ENCODE peak calls at places on chromosomes 12 and 14, in six cellular contexts. One of them, this sample, is unnamed.

GRCh38 chr12:18723752-18724151 is 14.1 kb downstream of the PLCZ1 start:
- DNase-seq in mammary epithelial cell: peak; percentile 96
- DNase-seq in neuronal stem cell: no peak
- DNase-seq in CD8-positive, alpha-beta T cell: no peak
- DNase-seq in CD8-positive, alpha-beta memory T cell: no peak
- DNase-seq in pancreas: no peak
- DNase-seq in this sample: no peak

GRCh38 chr12:14554281-14555008 is 13.2 kb downstream of the PLBD1 start:
- DNase-seq in CD8-positive, alpha-beta memory T cell: no peak
- DNase-seq in mammary epithelial cell: peak; percentile 16
- DNase-seq in CD8-positive, alpha-beta T cell: no peak
- DNase-seq in pancreas: peak; percentile 71
- DNase-seq in neuronal stem cell: no peak
- DNase-seq in this sample: no peak

GRCh38 chr14:76267322-76268012 is 108.5 kb upstream of the ESRRB start:
- DNase-seq in mammary epithelial cell: no peak
- DNase-seq in CD8-positive, alpha-beta T cell: no peak
- DNase-seq in pancreas: peak; percentile 68
- DNase-seq in neuronal stem cell: no peak
- DNase-seq in CD8-positive, alpha-beta memory T cell: no peak
- DNase-seq in this sample: no peak

GRCh38 chr14:29584992-29585391 is 342.7 kb downstream of the PRKD1 start:
- DNase-seq in mammary epithelial cell: no peak
- DNase-seq in CD8-positive, alpha-beta memory T cell: no peak
- DNase-seq in neuronal stem cell: peak; percentile 30
- DNase-seq in pancreas: peak; percentile 41
- DNase-seq in CD8-positive, alpha-beta T cell: no peak
- DNase-seq in this sample: no peak

GRCh38 chr12:54759751-54760150 is 94.6 kb upstream of the MUCL1 start:
- DNase-seq in pancreas: no peak
- DNase-seq in CD8-positive, alpha-beta memory T cell: no peak
- DNase-seq in neuronal stem cell: peak; percentile 24
- DNase-seq in CD8-positive, alpha-beta T cell: no peak
- DNase-seq in mammary epithelial cell: peak; percentile 52
- DNase-seq in this sample: peak; percentile 66

GRCh38 chr14:94173471-94173884 is 644 bp upstream of the PPP4R4 start:
- DNase-seq in CD8-positive, alpha-beta memory T cell: no peak
- DNase-seq in CD8-positive, alpha-beta T cell: peak; percentile 58
- DNase-seq in pancreas: no peak
- DNase-seq in mammary epithelial cell: no peak
- DNase-seq in neuronal stem cell: no peak
- DNase-seq in this sample: no peak

GRCh38 chr14:32564591-32564990 is 235.5 kb downstream of the AKAP6 start:
- DNase-seq in neuronal stem cell: no peak
- DNase-seq in CD8-positive, alpha-beta memory T cell: no peak
- DNase-seq in CD8-positive, alpha-beta T cell: no peak
- DNase-seq in mammary epithelial cell: no peak
- DNase-seq in pancreas: no peak
- DNase-seq in this sample: no peak

GRCh38 chr14:101781240-101782061 is 19.9 kb downstream of the PPP2R5C start:
- DNase-seq in pancreas: no peak
- DNase-seq in CD8-positive, alpha-beta T cell: peak; percentile 62
- DNase-seq in CD8-positive, alpha-beta memory T cell: peak; percentile 35
- DNase-seq in neuronal stem cell: no peak
- DNase-seq in mammary epithelial cell: peak; percentile 32
- DNase-seq in this sample: no peak

GRCh38 chr12:68769941-68770340 is 24.0 kb downstream of the SLC35E3 start:
- DNase-seq in mammary epithelial cell: no peak
- DNase-seq in pancreas: no peak
- DNase-seq in CD8-positive, alpha-beta T cell: no peak
- DNase-seq in CD8-positive, alpha-beta memory T cell: no peak
- DNase-seq in neuronal stem cell: no peak
- DNase-seq in this sample: no peak

GRCh38 chr12:127400231-127400630 is 866.7 kb upstream of the TMEM132C start:
- DNase-seq in CD8-positive, alpha-beta T cell: no peak
- DNase-seq in neuronal stem cell: no peak
- DNase-seq in CD8-positive, alpha-beta memory T cell: no peak
- DNase-seq in pancreas: no peak
- DNase-seq in mammary epithelial cell: peak; percentile 10
- DNase-seq in this sample: no peak

GRCh38 chr12:33588082-33588712 is 148.6 kb upstream of the SYT10 start:
- DNase-seq in CD8-positive, alpha-beta memory T cell: no peak
- DNase-seq in mammary epithelial cell: peak; percentile 93
- DNase-seq in neuronal stem cell: peak; percentile 35
- DNase-seq in CD8-positive, alpha-beta T cell: no peak
- DNase-seq in pancreas: no peak
- DNase-seq in this sample: peak; percentile 62

GRCh38 chr12:120994589-120995337 is 16.4 kb downstream of the HNF1A start:
- DNase-seq in CD8-positive, alpha-beta memory T cell: no peak
- DNase-seq in mammary epithelial cell: peak; percentile 17
- DNase-seq in neuronal stem cell: no peak
- DNase-seq in pancreas: no peak
- DNase-seq in CD8-positive, alpha-beta T cell: no peak
- DNase-seq in this sample: no peak

GRCh38 chr12:52364061-52364460 is 3.2 kb downstream of the KRT85 start:
- DNase-seq in CD8-positive, alpha-beta memory T cell: no peak
- DNase-seq in pancreas: no peak
- DNase-seq in mammary epithelial cell: no peak
- DNase-seq in CD8-positive, alpha-beta T cell: no peak
- DNase-seq in neuronal stem cell: no peak
- DNase-seq in this sample: no peak

GRCh38 chr12:102513272-102513671 is 32.9 kb upstream of the IGF1 start:
- DNase-seq in neuronal stem cell: no peak
- DNase-seq in mammary epithelial cell: no peak
- DNase-seq in CD8-positive, alpha-beta T cell: no peak
- DNase-seq in CD8-positive, alpha-beta memory T cell: no peak
- DNase-seq in pancreas: no peak
- DNase-seq in this sample: peak; percentile 7

GRCh38 chr12:18752280-18752920 is 14.5 kb downstream of the CAPZA3 start:
- DNase-seq in mammary epithelial cell: no peak
- DNase-seq in pancreas: peak; percentile 5
- DNase-seq in neuronal stem cell: no peak
- DNase-seq in CD8-positive, alpha-beta memory T cell: no peak
- DNase-seq in CD8-positive, alpha-beta T cell: no peak
- DNase-seq in this sample: no peak

GRCh38 chr12:92973614-92974013 is 44.5 kb upstream of the EEA1 start:
- DNase-seq in CD8-positive, alpha-beta memory T cell: no peak
- DNase-seq in neuronal stem cell: no peak
- DNase-seq in mammary epithelial cell: peak; percentile 97
- DNase-seq in pancreas: no peak
- DNase-seq in CD8-positive, alpha-beta T cell: no peak
- DNase-seq in this sample: peak; percentile 73

GRCh38 chr12:89514751-89515150 is 9.8 kb downstream of the GALNT4 start:
- DNase-seq in CD8-positive, alpha-beta memory T cell: no peak
- DNase-seq in neuronal stem cell: no peak
- DNase-seq in mammary epithelial cell: no peak
- DNase-seq in CD8-positive, alpha-beta T cell: no peak
- DNase-seq in pancreas: no peak
- DNase-seq in this sample: peak; percentile 23

GRCh38 chr14:104697317-104697703 is 7.9 kb downstream of the INF2 start:
- DNase-seq in CD8-positive, alpha-beta memory T cell: no peak
- DNase-seq in mammary epithelial cell: no peak
- DNase-seq in pancreas: no peak
- DNase-seq in CD8-positive, alpha-beta T cell: no peak
- DNase-seq in neuronal stem cell: no peak
- DNase-seq in this sample: no peak
- H3K36me3 ChIP-seq in CD8-positive, alpha-beta memory T cell: no peaks in the 10 kb centered on the region
- H3K36me3 ChIP-seq in mammary epithelial cell: no peaks in the 10 kb centered on the region
- H3K36me3 ChIP-seq in pancreas: no peaks in the 10 kb centered on the region
- H3K36me3 ChIP-seq in CD8-positive, alpha-beta T cell: no peaks in the 10 kb centered on the region
- H3K36me3 ChIP-seq in neuronal stem cell: peaks cover 6% of the 10 kb centered on the region
- H3K36me3 ChIP-seq in this sample: no peaks in the 10 kb centered on the region

GRCh38 chr14:37045340-37046061 is 126.9 kb downstream of the SLC25A21 start:
- DNase-seq in neuronal stem cell: peak; percentile 6
- DNase-seq in mammary epithelial cell: no peak
- DNase-seq in CD8-positive, alpha-beta T cell: no peak
- DNase-seq in CD8-positive, alpha-beta memory T cell: no peak
- DNase-seq in pancreas: no peak
- DNase-seq in this sample: peak; percentile 27
- H3K36me3 ChIP-seq in neuronal stem cell: no peaks in the 10 kb centered on the region
- H3K36me3 ChIP-seq in mammary epithelial cell: no peaks in the 10 kb centered on the region
- H3K36me3 ChIP-seq in CD8-positive, alpha-beta T cell: no peaks in the 10 kb centered on the region
- H3K36me3 ChIP-seq in CD8-positive, alpha-beta memory T cell: no peaks in the 10 kb centered on the region
- H3K36me3 ChIP-seq in pancreas: no peaks in the 10 kb centered on the region
- H3K36me3 ChIP-seq in this sample: no peaks in the 10 kb centered on the region

GRCh38 chr12:109944975-109945374 is 44.9 kb downstream of the TCHP start:
- DNase-seq in CD8-positive, alpha-beta memory T cell: no peak
- DNase-seq in pancreas: no peak
- DNase-seq in mammary epithelial cell: no peak
- DNase-seq in CD8-positive, alpha-beta T cell: no peak
- DNase-seq in neuronal stem cell: peak; percentile 48
- DNase-seq in this sample: no peak
- H3K36me3 ChIP-seq in CD8-positive, alpha-beta memory T cell: peaks cover 19% of the 10 kb centered on the region
- H3K36me3 ChIP-seq in pancreas: peaks cover 5% of the 10 kb centered on the region
- H3K36me3 ChIP-seq in mammary epithelial cell: peaks cover 9% of the 10 kb centered on the region
- H3K36me3 ChIP-seq in CD8-positive, alpha-beta T cell: peaks cover 4% of the 10 kb centered on the region
- H3K36me3 ChIP-seq in neuronal stem cell: no peaks in the 10 kb centered on the region
- H3K36me3 ChIP-seq in this sample: no peaks in the 10 kb centered on the region

GRCh38 chr12:26918321-26919215 is 19.2 kb downstream of the INTS13 start:
- DNase-seq in CD8-positive, alpha-beta memory T cell: no peak
- DNase-seq in pancreas: no peak
- DNase-seq in CD8-positive, alpha-beta T cell: no peak
- DNase-seq in neuronal stem cell: no peak
- DNase-seq in mammary epithelial cell: no peak
- DNase-seq in this sample: no peak

GRCh38 chr12:26921886-26922285 is 15.9 kb downstream of the INTS13 start:
- DNase-seq in CD8-positive, alpha-beta T cell: no peak
- DNase-seq in pancreas: no peak
- DNase-seq in neuronal stem cell: no peak
- DNase-seq in CD8-positive, alpha-beta memory T cell: no peak
- DNase-seq in mammary epithelial cell: no peak
- DNase-seq in this sample: no peak

GRCh38 chr12:26919216-26919555 is 18.6 kb downstream of the INTS13 start:
- DNase-seq in CD8-positive, alpha-beta T cell: no peak
- DNase-seq in mammary epithelial cell: no peak
- DNase-seq in CD8-positive, alpha-beta memory T cell: no peak
- DNase-seq in pancreas: no peak
- DNase-seq in neuronal stem cell: no peak
- DNase-seq in this sample: no peak
- H3K36me3 ChIP-seq in CD8-positive, alpha-beta T cell: no peaks in the 10 kb centered on the region
- H3K36me3 ChIP-seq in mammary epithelial cell: peaks cover 32% of the 10 kb centered on the region
- H3K36me3 ChIP-seq in CD8-positive, alpha-beta memory T cell: peaks cover 12% of the 10 kb centered on the region
- H3K36me3 ChIP-seq in pancreas: peaks cover 4% of the 10 kb centered on the region
- H3K36me3 ChIP-seq in neuronal stem cell: peaks cover 8% of the 10 kb centered on the region
- H3K36me3 ChIP-seq in this sample: peaks cover 11% of the 10 kb centered on the region

GRCh38 chr14:89351364-89351957 is 65.6 kb downstream of the FOXN3 start:
- DNase-seq in neuronal stem cell: no peak
- DNase-seq in pancreas: peak; percentile 59
- DNase-seq in CD8-positive, alpha-beta T cell: peak; percentile 58
- DNase-seq in mammary epithelial cell: no peak
- DNase-seq in CD8-positive, alpha-beta memory T cell: peak; percentile 30
- DNase-seq in this sample: no peak

GRCh38 chr14:89348726-89349125 is 68.3 kb downstream of the FOXN3 start:
- DNase-seq in pancreas: no peak
- DNase-seq in CD8-positive, alpha-beta T cell: no peak
- DNase-seq in neuronal stem cell: no peak
- DNase-seq in mammary epithelial cell: no peak
- DNase-seq in CD8-positive, alpha-beta memory T cell: no peak
- DNase-seq in this sample: no peak

GRCh38 chr14:89347885-89348284 is 69.1 kb downstream of the FOXN3 start:
- DNase-seq in neuronal stem cell: no peak
- DNase-seq in CD8-positive, alpha-beta T cell: no peak
- DNase-seq in CD8-positive, alpha-beta memory T cell: no peak
- DNase-seq in mammary epithelial cell: no peak
- DNase-seq in pancreas: no peak
- DNase-seq in this sample: no peak

GRCh38 chr14:89351958-89352404 is 65.1 kb downstream of the FOXN3 start:
- DNase-seq in pancreas: no peak
- DNase-seq in mammary epithelial cell: no peak
- DNase-seq in neuronal stem cell: no peak
- DNase-seq in CD8-positive, alpha-beta T cell: no peak
- DNase-seq in CD8-positive, alpha-beta memory T cell: no peak
- DNase-seq in this sample: no peak

GRCh38 chr14:89349196-89350008 is 67.6 kb downstream of the FOXN3 start:
- DNase-seq in CD8-positive, alpha-beta T cell: no peak
- DNase-seq in mammary epithelial cell: no peak
- DNase-seq in pancreas: peak; percentile 82
- DNase-seq in CD8-positive, alpha-beta memory T cell: peak; percentile 13
- DNase-seq in neuronal stem cell: peak; percentile 76
- DNase-seq in this sample: no peak
- H3K36me3 ChIP-seq in CD8-positive, alpha-beta T cell: peaks cover 11% of the 10 kb centered on the region
- H3K36me3 ChIP-seq in mammary epithelial cell: no peaks in the 10 kb centered on the region
- H3K36me3 ChIP-seq in pancreas: no peaks in the 10 kb centered on the region
- H3K36me3 ChIP-seq in CD8-positive, alpha-beta memory T cell: no peaks in the 10 kb centered on the region
- H3K36me3 ChIP-seq in neuronal stem cell: no peaks in the 10 kb centered on the region
- H3K36me3 ChIP-seq in this sample: no peaks in the 10 kb centered on the region

GRCh38 chr14:71011479-71011878 is 104.2 kb downstream of the PCNX1 start:
- DNase-seq in CD8-positive, alpha-beta T cell: no peak
- DNase-seq in mammary epithelial cell: no peak
- DNase-seq in pancreas: no peak
- DNase-seq in neuronal stem cell: no peak
- DNase-seq in CD8-positive, alpha-beta memory T cell: no peak
- DNase-seq in this sample: no peak

GRCh38 chr14:71013551-71014192 is 106.4 kb downstream of the PCNX1 start:
- DNase-seq in neuronal stem cell: no peak
- DNase-seq in CD8-positive, alpha-beta memory T cell: no peak
- DNase-seq in pancreas: no peak
- DNase-seq in CD8-positive, alpha-beta T cell: no peak
- DNase-seq in mammary epithelial cell: no peak
- DNase-seq in this sample: no peak

GRCh38 chr14:71012888-71013287 is 105.6 kb downstream of the PCNX1 start:
- DNase-seq in CD8-positive, alpha-beta memory T cell: no peak
- DNase-seq in neuronal stem cell: no peak
- DNase-seq in pancreas: no peak
- DNase-seq in CD8-positive, alpha-beta T cell: no peak
- DNase-seq in mammary epithelial cell: no peak
- DNase-seq in this sample: no peak
- H3K36me3 ChIP-seq in CD8-positive, alpha-beta memory T cell: peaks cover 22% of the 10 kb centered on the region
- H3K36me3 ChIP-seq in neuronal stem cell: peaks cover 4% of the 10 kb centered on the region
- H3K36me3 ChIP-seq in pancreas: no peaks in the 10 kb centered on the region
- H3K36me3 ChIP-seq in CD8-positive, alpha-beta T cell: peaks cover 16% of the 10 kb centered on the region
- H3K36me3 ChIP-seq in mammary epithelial cell: peaks cover 7% of the 10 kb centered on the region
- H3K36me3 ChIP-seq in this sample: no peaks in the 10 kb centered on the region

GRCh38 chr12:122130150-122130549 is 43.9 kb downstream of the IL31 start:
- DNase-seq in pancreas: no peak
- DNase-seq in CD8-positive, alpha-beta T cell: no peak
- DNase-seq in CD8-positive, alpha-beta memory T cell: no peak
- DNase-seq in mammary epithelial cell: peak; percentile 55
- DNase-seq in neuronal stem cell: no peak
- DNase-seq in this sample: no peak
- H3K36me3 ChIP-seq in pancreas: peaks cover 73% of the 10 kb centered on the region
- H3K36me3 ChIP-seq in CD8-positive, alpha-beta T cell: peaks cover 63% of the 10 kb centered on the region
- H3K36me3 ChIP-seq in CD8-positive, alpha-beta memory T cell: peaks cover 36% of the 10 kb centered on the region
- H3K36me3 ChIP-seq in mammary epithelial cell: peaks cover 6% of the 10 kb centered on the region
- H3K36me3 ChIP-seq in neuronal stem cell: peaks cover 14% of the 10 kb centered on the region
- H3K36me3 ChIP-seq in this sample: no peaks in the 10 kb centered on the region